ENCODE peak calls at places on chromosome 3, in four cellular contexts. A, P, G and T are unnamed samples.

GRCh38 chr3:155791190-155791589 is 14.9 kb downstream of the C3orf33 start:
- DNase-seq in A (no peak), P (no peak), G (no peak), T (no peak)

GRCh38 chr3:56839784-56840724 is 38.3 kb upstream of the ARHGEF3 start:
- DNase-seq in A (no peak), P (no peak), G (no peak), T (no peak)

GRCh38 chr3:193996641-193997089 is 139.3 kb upstream of the HES1 start:
- DNase-seq in A (no peak), P (no peak), G (no peak), T (no peak)

GRCh38 chr3:114299421-114299820 is 5.6 kb downstream of the TIGIT start:
- DNase-seq in A (no peak), P (no peak), G (no peak), T (peak)

GRCh38 chr3:128145279-128145678 is 8.0 kb upstream of the EEFSEC start:
- DNase-seq in A (peak), P (no peak), G (no peak), T (no peak)

GRCh38 chr3:128217702-128218475 is 64.6 kb downstream of the EEFSEC start:
- DNase-seq in A (no peak), P (no peak), G (peak), T (no peak)

GRCh38 chr3:193638833-193639232 is 45.8 kb downstream of the OPA1 start:
- DNase-seq in A (no peak), P (no peak), G (no peak), T (no peak)

GRCh38 chr3:123808812-123809211 is 75.3 kb downstream of the MYLK start:
- DNase-seq in A (no peak), P (no peak), G (no peak), T (no peak)

GRCh38 chr3:20097015-20097414 is 56.8 kb downstream of the KAT2B start:
- DNase-seq in A (no peak), P (no peak), G (no peak), T (no peak)

GRCh38 chr3:12384451-12385233 is 95.8 kb downstream of the PPARG start:
- DNase-seq in A (no peak), P (no peak), G (no peak), T (no peak)

GRCh38 chr3:138455801-138456716 is 21.6 kb downstream of the ESYT3 start:
- DNase-seq in A (no peak), P (no peak), G (no peak), T (no peak)

GRCh38 chr3:129501630-129502029 is 26.8 kb upstream of the RHO start:
- DNase-seq in A (no peak), P (no peak), G (no peak), T (no peak)

GRCh38 chr3:126858887-126859286 is 124.0 kb upstream of the PLXNA1 start:
- DNase-seq in A (no peak), P (no peak), G (no peak), T (no peak)

GRCh38 chr3:159814161-159814560 is 174.5 kb upstream of the IL12A start:
- DNase-seq in A (no peak), P (no peak), G (no peak), T (no peak)

GRCh38 chr3:133892546-133893231 is 3.0 kb downstream of the RAB6B start:
- DNase-seq in A (peak), P (no peak), G (no peak), T (no peak)

GRCh38 chr3:156631323-156631722 is 43.1 kb upstream of the TIPARP start:
- DNase-seq in A (no peak), P (no peak), G (no peak), T (no peak)

GRCh38 chr3:61809879-61810278 is 248.5 kb downstream of the PTPRG start:
- DNase-seq in A (no peak), P (peak), G (no peak), T (no peak)

GRCh38 chr3:172711457-172711800 is 562 bp upstream of the NCEH1 start:
- DNase-seq in A (no peak), P (no peak), G (no peak), T (no peak)

GRCh38 chr3:49703443-49703927 is 14.1 kb downstream of the RNF123 start:
- DNase-seq in A (peak), P (peak), G (no peak), T (peak)

GRCh38 chr3:193665370-193665989 is 72.5 kb downstream of the OPA1 start:
- DNase-seq in A (no peak), P (no peak), G (peak), T (no peak)

GRCh38 chr3:39587113-39587512 is 119.6 kb downstream of the MOBP start:
- DNase-seq in A (no peak), P (no peak), G (no peak), T (no peak)

GRCh38 chr3:69121950-69122349 is 445 bp downstream of the LMOD3 start:
- DNase-seq in A (no peak), P (no peak), G (no peak), T (no peak)

GRCh38 chr3:35946857-35947514 is 307.7 kb downstream of the ARPP21 start:
- DNase-seq in A (no peak), P (no peak), G (no peak), T (no peak)

GRCh38 chr3:150761831-150762661 is 923 bp downstream of the SIAH2 start:
- DNase-seq in A (peak), P (peak), G (no peak), T (peak)

GRCh38 chr3:150763841-150764483 is 993 bp upstream of the SIAH2 start:
- DNase-seq in A (no peak), P (peak), G (no peak), T (peak)

GRCh38 chr3:150762662-150763121 is 277 bp downstream of the SIAH2 start:
- DNase-seq in A (no peak), P (no peak), G (no peak), T (no peak)

GRCh38 chr3:150764607-150765366 is 1.8 kb upstream of the SIAH2 start:
- DNase-seq in A (no peak), P (no peak), G (no peak), T (no peak)

GRCh38 chr3:150763122-150763840 is at the start of gene SIAH2:
- DNase-seq in A (peak), P (peak), G (peak), T (peak)
- TF ChIP-seq CTCF in A (no peak), P (no peak), G (no peak), T (no peak)

GRCh38 chr3:148366743-148367410 is 330.8 kb upstream of the AGTR1 start:
- DNase-seq in A (no peak), P (no peak), G (no peak), T (no peak)
- TF ChIP-seq CTCF in A (no peak), P (no peak), G (no peak), T (peak)

DNA sequence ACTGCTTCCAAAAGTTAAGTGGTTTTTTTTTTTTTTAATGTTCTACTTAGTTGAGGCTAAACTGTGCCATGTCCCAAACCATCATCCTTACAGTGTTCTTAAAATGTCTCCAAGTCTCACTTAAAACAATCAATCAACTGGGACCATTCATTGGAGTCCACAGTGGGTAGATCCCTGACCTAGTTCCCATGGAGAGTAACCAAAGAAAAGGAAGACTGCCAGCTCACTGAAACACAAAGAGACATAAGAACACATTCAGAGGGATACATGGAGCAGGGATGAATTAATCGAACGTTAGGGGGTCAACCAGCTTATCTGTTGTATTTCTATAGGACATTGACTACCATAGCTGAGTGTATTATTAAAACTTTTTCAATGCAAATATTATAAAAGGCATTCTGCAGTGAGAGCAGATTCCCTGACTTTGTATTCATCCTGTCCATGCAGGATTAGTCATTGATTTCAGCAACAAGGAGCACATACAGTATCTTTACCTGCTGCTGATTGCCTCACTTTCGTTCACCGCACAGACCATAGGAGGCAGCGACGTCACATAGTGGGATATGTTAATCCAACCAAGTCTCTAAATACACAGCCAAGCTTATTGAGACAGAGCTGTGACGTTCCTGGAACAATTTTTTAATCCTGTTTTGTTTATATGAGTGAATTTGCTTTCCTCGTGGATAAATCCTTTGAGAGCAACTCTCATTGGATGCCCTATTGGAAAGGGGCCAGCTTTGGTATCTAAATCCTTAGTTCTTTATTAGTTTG is 365.0 kb upstream of the RBMS3 start:
- DNase-seq in A (no peak), P (peak), G (peak), T (no peak)
- TF ChIP-seq CTCF in A (peak), P (no peak), G (peak), T (peak)

DNA sequence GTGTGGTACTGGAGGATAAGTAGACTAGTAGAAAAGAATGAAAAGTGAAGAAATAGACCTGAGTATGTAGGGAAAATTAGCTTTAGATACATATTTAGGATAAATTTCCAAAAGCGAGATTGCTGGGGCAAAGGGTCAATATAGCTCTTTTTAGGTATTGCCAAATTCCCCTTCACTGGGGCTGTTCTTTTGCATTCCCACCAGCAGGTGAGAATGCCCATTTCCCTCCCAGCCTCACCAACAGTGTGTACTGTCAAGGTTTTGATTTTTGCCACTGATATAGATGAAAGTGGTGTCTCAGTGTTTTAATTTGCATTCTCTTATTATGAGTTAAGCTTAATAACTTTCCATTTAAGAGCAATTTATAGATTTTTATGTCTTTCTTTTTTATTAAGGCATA is 35.7 kb upstream of the BHLHE40 start:
- DNase-seq in A (no peak), P (no peak), G (no peak), T (no peak)
- TF ChIP-seq CTCF in A (peak), P (no peak), G (peak), T (peak)

DNA sequence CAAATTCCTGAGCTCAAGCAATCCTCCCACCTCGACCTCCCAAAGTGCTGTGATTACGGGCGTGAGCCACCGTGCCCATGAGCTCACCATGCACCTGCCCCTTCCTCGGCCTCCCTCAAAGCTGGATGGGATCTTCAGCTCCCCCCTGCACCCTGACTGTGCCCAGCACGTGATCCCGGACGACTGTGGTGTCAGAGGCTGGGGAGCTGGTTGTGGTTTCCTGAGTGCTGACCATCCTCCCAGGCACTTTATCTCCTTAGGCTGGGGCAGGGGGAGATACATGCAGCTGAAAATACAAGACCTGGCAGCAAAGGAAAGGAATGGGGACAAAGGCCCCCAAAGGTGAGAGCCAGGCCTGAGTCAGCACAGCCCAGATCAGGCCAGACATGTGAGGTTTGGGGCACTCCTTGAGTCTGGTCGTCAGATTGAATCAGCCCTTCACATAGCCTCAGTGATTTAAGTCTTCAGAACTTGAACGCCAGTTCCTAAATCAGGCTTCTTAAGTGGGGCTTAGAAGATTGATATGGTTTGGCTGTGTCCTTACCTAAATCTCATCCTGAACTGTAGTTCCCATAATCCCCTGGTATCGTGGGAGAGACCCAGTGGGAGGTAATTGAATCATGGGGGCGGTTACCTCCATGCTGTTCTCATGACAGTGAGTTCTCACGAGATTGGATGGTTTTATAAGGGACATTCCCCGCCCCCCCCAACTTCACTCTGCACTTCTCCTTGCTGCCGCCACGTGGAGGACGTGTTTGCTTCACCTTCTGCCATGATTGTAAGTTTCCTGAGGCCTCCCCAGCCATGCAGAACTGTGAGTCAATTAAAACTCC is 35.8 kb downstream of the PRKCD start:
- DNase-seq in A (no peak), P (peak), G (no peak), T (no peak)
- TF ChIP-seq CTCF in A (no peak), P (peak), G (no peak), T (no peak)

DNA sequence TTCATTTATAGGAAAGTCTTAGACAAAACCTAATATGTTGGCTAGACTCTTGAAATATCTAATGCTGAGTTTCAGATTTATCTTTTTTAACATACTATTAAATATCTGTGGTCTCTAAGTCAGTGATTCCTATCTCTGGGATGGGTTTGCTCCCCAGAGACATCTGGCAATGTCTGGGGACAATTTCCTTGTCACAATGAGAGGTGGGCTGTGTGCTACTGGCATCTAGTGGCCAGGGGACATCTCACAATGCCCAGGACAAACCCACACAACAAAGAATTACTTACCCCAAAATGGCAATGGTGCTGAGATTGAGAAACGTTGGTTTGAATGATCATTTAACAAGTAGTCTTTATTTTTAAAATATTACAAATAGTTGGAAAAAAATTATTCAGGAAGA is 602.1 kb downstream of the MAGI1 start:
- DNase-seq in A (no peak), P (no peak), G (no peak), T (peak)
- TF ChIP-seq CTCF in A (peak), P (no peak), G (peak), T (peak)